ENCODE peak calls at places on chromosome 15, in five cellular contexts. O, U, Y, Q and G are unnamed samples.

GRCh38 chr15:84983299-84983698 is 1.6 kb downstream of the PDE8A start:
- DNase-seq in O (no peak), U (no peak), Y (no peak), Q (no peak), G (no peak)

GRCh38 chr15:56254270-56254669 is 10.6 kb upstream of the RFX7 start:
- DNase-seq in O (no peak), U (no peak), Y (no peak), Q (no peak), G (no peak)

GRCh38 chr15:95866698-95867440 is 463.6 kb upstream of the NR2F2 start:
- DNase-seq in O (no peak), U (no peak), Y (no peak), Q (no peak), G (no peak)

GRCh38 chr15:64596701-64597468 is 136.5 kb downstream of the ZNF609 start:
- DNase-seq in O (peak), U (peak), Y (no peak), Q (peak), G (peak)

GRCh38 chr15:42367041-42367440 is 7.7 kb downstream of the CAPN3 start:
- DNase-seq in O (no peak), U (no peak), Y (peak), Q (no peak), G (no peak)

GRCh38 chr15:43410572-43411214 is 39.8 kb downstream of the TUBGCP4 start:
- DNase-seq in O (peak), U (no peak), Y (no peak), Q (no peak), G (no peak)

GRCh38 chr15:56366211-56366610 is 985 bp downstream of the TEX9 start:
- DNase-seq in O (no peak), U (no peak), Y (no peak), Q (no peak), G (no peak)

GRCh38 chr15:62895139-62895866 is 147.2 kb upstream of the TPM1 start:
- DNase-seq in O (no peak), U (no peak), Y (no peak), Q (no peak), G (peak)

GRCh38 chr15:69299451-69300128 is 878 bp downstream of the PAQR5 start:
- DNase-seq in O (no peak), U (no peak), Y (no peak), Q (no peak), G (no peak)

GRCh38 chr15:98781838-98782237 is 133.5 kb downstream of the IGF1R start:
- DNase-seq in O (no peak), U (no peak), Y (no peak), Q (no peak), G (no peak)

GRCh38 chr15:93247466-93248121 is 158.6 kb upstream of the RGMA start:
- DNase-seq in O (no peak), U (no peak), Y (no peak), Q (no peak), G (no peak)

GRCh38 chr15:25971053-25971452 is 107.9 kb upstream of the ATP10A start:
- DNase-seq in O (no peak), U (no peak), Y (no peak), Q (no peak), G (no peak)

GRCh38 chr15:55344206-55344605 is 25.2 kb downstream of the PIGB start:
- DNase-seq in O (no peak), U (peak), Y (no peak), Q (no peak), G (peak)

GRCh38 chr15:100170673-100171210 is 171.0 kb downstream of the ADAMTS17 start:
- DNase-seq in O (no peak), U (no peak), Y (no peak), Q (no peak), G (no peak)

GRCh38 chr15:53976844-53977392 is 1.3 kb upstream of the UNC13C start:
- DNase-seq in O (no peak), U (no peak), Y (no peak), Q (no peak), G (no peak)

GRCh38 chr15:95857124-95857757 is 473.3 kb upstream of the NR2F2 start:
- DNase-seq in O (no peak), U (no peak), Y (no peak), Q (no peak), G (no peak)

GRCh38 chr15:70783610-70784021 is 20.3 kb upstream of the UACA start:
- DNase-seq in O (no peak), U (peak), Y (no peak), Q (no peak), G (no peak)

GRCh38 chr15:41562258-41562657 is 3.2 kb downstream of the TYRO3 start:
- DNase-seq in O (no peak), U (no peak), Y (no peak), Q (no peak), G (no peak)

GRCh38 chr15:56475351-56475750 is 10.4 kb upstream of the MNS1 start:
- DNase-seq in O (no peak), U (no peak), Y (no peak), Q (no peak), G (no peak)

GRCh38 chr15:70474682-70475438 is 288.5 kb downstream of the UACA start:
- DNase-seq in O (peak), U (peak), Y (peak), Q (peak), G (no peak)

GRCh38 chr15:39691229-39691628 is 91.4 kb downstream of the FSIP1 start:
- DNase-seq in O (no peak), U (no peak), Y (no peak), Q (no peak), G (no peak)

GRCh38 chr15:96600350-96600749 is 269.9 kb downstream of the NR2F2 start:
- DNase-seq in O (no peak), U (no peak), Y (no peak), Q (no peak), G (no peak)

GRCh38 chr15:99998661-99999101 is 265.4 kb upstream of the LYSMD4 start:
- DNase-seq in O (no peak), U (no peak), Y (no peak), Q (no peak), G (no peak)

GRCh38 chr15:64930778-64931240 is 19.1 kb downstream of the ANKDD1A start:
- DNase-seq in O (no peak), U (no peak), Y (no peak), Q (no peak), G (no peak)

GRCh38 chr15:26662226-26662750 is 110.6 kb downstream of the GABRB3 start:
- DNase-seq in O (no peak), U (no peak), Y (no peak), Q (no peak), G (no peak)

GRCh38 chr15:50017522-50017921 is 101.5 kb downstream of the ATP8B4 start:
- DNase-seq in O (no peak), U (no peak), Y (no peak), Q (peak), G (no peak)

GRCh38 chr15:77031376-77032050 is 36.6 kb downstream of the PSTPIP1 start:
- DNase-seq in O (no peak), U (no peak), Y (peak), Q (no peak), G (peak)

GRCh38 chr15:101305820-101306255 is 10.8 kb upstream of the SNRPA1 start:
- DNase-seq in O (no peak), U (no peak), Y (no peak), Q (no peak), G (no peak)

GRCh38 chr15:69834756-69835155 is 263.0 kb downstream of the TLE3 start:
- DNase-seq in O (no peak), U (no peak), Y (no peak), Q (no peak), G (peak)

GRCh38 chr15:98815207-98815606 is 166.9 kb downstream of the IGF1R start:
- DNase-seq in O (no peak), U (no peak), Y (no peak), Q (no peak), G (no peak)

GRCh38 chr15:36579792-36580431 is 486 bp downstream of the CDIN1 start:
- DNase-seq in O (no peak), U (no peak), Y (no peak), Q (no peak), G (peak)

GRCh38 chr15:65790692-65791334 is 1.3 kb downstream of the DENND4A start:
- DNase-seq in O (no peak), U (peak), Y (no peak), Q (no peak), G (peak)